ENCODE peak calls at places on chromosomes 2 and 18, in five cellular contexts. L is heart left ventricle, B is spleen, N is aorta, O is lung. J is an unnamed sample. For H3K4me1, the result is how much of the 10 kb centered on the place peaks cover.

GRCh38 chr18:21303913-21304312 is 61.9 kb downstream of the GREB1L start:
- DNase-seq in N (no peak), L (no peak), B (no peak), O (no peak), J (no peak)

GRCh38 chr2:67503066-67503795 is 106.1 kb downstream of the ETAA1 start:
- DNase-seq in L (no peak), B (no peak), N (no peak), O (no peak), J (no peak)

GRCh38 chr2:182949572-182950189 is 83.2 kb upstream of the FRZB start:
- DNase-seq in L (peak), N (peak), O (no peak), B (no peak), J (no peak)

GRCh38 chr2:182496596-182496995 is 69.8 kb upstream of the PDE1A start:
- DNase-seq in O (no peak), B (no peak), L (no peak), N (no peak), J (no peak)

GRCh38 chr2:26495705-26496271 is 17.9 kb upstream of the OTOF start:
- DNase-seq in L (no peak), N (no peak), O (no peak), B (peak), J (no peak)

GRCh38 chr2:16125614-16126125 is 185.3 kb downstream of the MYCN start:
- DNase-seq in L (no peak), O (no peak), B (no peak), N (no peak), J (no peak)

GRCh38 chr2:79189465-79189864 is 29.9 kb upstream of the REG3A start:
- DNase-seq in O (no peak), N (no peak), L (no peak), B (no peak), J (no peak)

GRCh38 chr2:239463541-239464165 is 62.8 kb upstream of the HDAC4 start:
- DNase-seq in O (no peak), N (peak), B (peak), L (no peak), J (peak)

GRCh38 chr2:147623328-147623727 is 221.5 kb upstream of the ACVR2A start:
- DNase-seq in O (no peak), B (no peak), N (no peak), L (no peak), J (no peak)

GRCh38 chr2:189022002-189022401 is 47.8 kb downstream of the COL3A1 start:
- DNase-seq in N (no peak), B (no peak), O (no peak), L (no peak), J (no peak)

GRCh38 chr2:99692785-99693184 is 203.0 kb upstream of the REV1 start:
- DNase-seq in N (no peak), L (no peak), O (no peak), B (no peak), J (no peak)

GRCh38 chr2:222903234-222904220 is 42.7 kb downstream of the ACSL3 start:
- DNase-seq in O (no peak), N (no peak), L (no peak), B (no peak), J (no peak)

GRCh38 chr2:98006378-98006777 is 10.6 kb upstream of the TMEM131 start:
- DNase-seq in O (no peak), L (no peak), B (no peak), N (no peak), J (no peak)

GRCh38 chr18:32081881-32082280 is 9.8 kb upstream of the RNF138 start:
- DNase-seq in B (no peak), O (no peak), N (no peak), L (no peak), J (no peak)

GRCh38 chr18:80171190-80171872 is 62.3 kb downstream of the ADNP2 start:
- DNase-seq in L (peak), B (no peak), O (no peak), N (peak), J (no peak)

GRCh38 chr2:1612391-1613077 is 131.8 kb downstream of the PXDN start:
- DNase-seq in L (no peak), N (peak), O (no peak), B (no peak), J (no peak)

GRCh38 chr18:59715966-59716369 is 18.7 kb upstream of the CCBE1 start:
- DNase-seq in O (no peak), L (no peak), B (no peak), N (no peak), J (no peak)

GRCh38 chr18:37669991-37670534 is 104.5 kb upstream of the CELF4 start:
- DNase-seq in L (no peak), N (no peak), B (no peak), O (peak), J (no peak)

GRCh38 chr2:64837925-64838641 is 151.1 kb upstream of the SLC1A4 start:
- DNase-seq in N (peak), L (no peak), O (no peak), B (peak), J (peak)

GRCh38 chr2:175151791-175152190 is 16.2 kb downstream of the ATF2 start:
- DNase-seq in N (no peak), B (no peak), L (no peak), O (no peak), J (no peak)

GRCh38 chr2:131475831-131476230 is at the start of gene TUBA3D:
- DNase-seq in N (no peak), L (no peak), B (peak), O (no peak), J (peak)

GRCh38 chr2:11417946-11418585 is 47.9 kb downstream of the E2F6 start:
- DNase-seq in B (no peak), L (no peak), O (no peak), N (no peak), J (no peak)

GRCh38 chr2:241379481-241380480 is 23.7 kb downstream of the FARP2 start:
- DNase-seq in O (no peak), L (no peak), B (no peak), N (no peak), J (no peak)

GRCh38 chr2:73174244-73174643 is 28.1 kb upstream of the NOTO start:
- DNase-seq in L (no peak), O (no peak), B (no peak), N (no peak), J (no peak)

GRCh38 chr2:10245021-10245420 is 57.7 kb upstream of the HPCAL1 start:
- DNase-seq in L (peak), B (peak), O (no peak), N (peak), J (no peak)

GRCh38 chr2:9229470-9229820 is 22.8 kb downstream of the ASAP2 start:
- DNase-seq in N (no peak), B (no peak), O (no peak), L (no peak), J (no peak)

GRCh38 chr2:9228781-9229469 is 22.3 kb downstream of the ASAP2 start:
- DNase-seq in N (no peak), O (no peak), B (no peak), L (no peak), J (no peak)

GRCh38 chr2:9228088-9228751 is 21.6 kb downstream of the ASAP2 start:
- DNase-seq in N (no peak), L (no peak), B (no peak), O (no peak), J (no peak)

GRCh38 chr2:9225806-9226205 is 19.2 kb downstream of the ASAP2 start:
- DNase-seq in L (no peak), N (no peak), O (no peak), B (no peak), J (no peak)

DNA sequence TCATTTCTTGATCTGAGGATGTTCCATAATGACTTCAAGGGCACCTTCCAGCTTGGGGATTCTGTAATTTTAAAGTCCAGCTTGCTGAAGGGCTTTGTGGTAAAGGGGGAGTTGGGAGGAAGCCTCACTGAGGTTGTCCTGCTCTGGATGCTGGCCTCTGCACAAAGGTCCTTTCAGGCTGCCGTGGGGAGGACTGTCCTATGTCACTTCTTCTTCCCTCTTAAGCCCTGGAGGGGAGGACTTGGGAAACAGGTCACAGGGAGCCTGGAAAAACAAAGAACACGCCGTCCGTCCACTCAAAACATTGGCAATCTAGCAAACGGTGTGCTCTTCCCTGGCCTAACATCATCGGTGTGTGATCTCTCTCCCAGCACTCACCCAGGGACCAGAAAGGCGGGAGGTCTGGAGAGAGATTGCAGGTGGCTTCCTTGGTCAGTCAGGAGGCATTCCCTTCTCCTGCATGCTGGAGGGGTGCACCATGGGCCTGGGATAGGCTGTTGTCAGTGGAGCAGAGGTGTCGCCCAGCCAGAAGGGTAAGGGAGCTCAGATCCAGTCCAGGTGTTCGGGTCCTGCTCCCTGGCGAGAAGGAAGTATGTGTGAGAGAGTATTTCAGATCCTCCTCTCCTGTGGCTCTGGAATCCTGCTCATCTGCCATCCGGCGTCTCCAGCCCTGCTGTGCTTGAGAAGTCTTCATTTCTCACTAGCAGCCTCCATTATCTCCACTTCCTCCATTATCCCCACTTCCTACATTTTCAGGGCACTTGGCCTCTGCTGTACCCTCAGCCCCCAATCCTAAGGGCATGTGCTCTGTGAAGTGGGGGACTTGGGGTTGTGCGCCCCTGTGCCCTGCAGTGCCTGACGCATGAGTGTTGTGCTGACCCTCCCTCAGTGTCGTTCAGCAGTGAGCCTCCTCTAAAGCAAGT is 20.1 kb downstream of the ASAP2 start:
- DNase-seq in N (no peak), O (no peak), B (no peak), L (no peak), J (no peak)
- H3K4me1 ChIP-seq in N (under half), O (under half), B (under half), L (half or more), J (half or more)

DNA sequence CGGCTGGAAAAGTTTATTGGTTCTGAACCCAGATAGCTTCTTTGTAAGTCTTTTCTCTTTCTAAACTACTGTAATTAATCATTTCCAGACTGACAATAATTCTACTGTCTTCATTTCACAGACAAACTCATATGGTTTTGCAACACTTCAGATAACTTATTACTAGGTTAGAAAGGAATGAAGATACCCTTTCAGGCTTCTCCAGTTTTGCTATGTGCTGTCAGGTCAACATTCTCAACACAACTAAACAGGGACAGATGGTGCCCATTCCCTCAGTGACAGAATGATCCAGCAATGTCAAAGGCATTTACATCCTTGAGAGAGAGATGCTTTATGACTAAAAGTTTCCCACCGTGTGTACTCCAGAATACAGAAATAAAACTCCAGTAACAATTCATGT is 198.4 kb upstream of the ITGA4 start:
- DNase-seq in O (no peak), L (no peak), B (no peak), N (no peak), J (no peak)
- H3K27ac ChIP-seq in O (no peak), L (no peak), B (no peak), N (no peak), J (no peak)

GRCh38 chr18:74596959-74597661 is 560 bp upstream of the ZNF407 start:
- DNase-seq in L (peak), N (peak), O (peak), B (peak), J (peak)
- H3K4me1 ChIP-seq in L (under half), N (under half), O (under half), B (under half), J (under half)

DNA sequence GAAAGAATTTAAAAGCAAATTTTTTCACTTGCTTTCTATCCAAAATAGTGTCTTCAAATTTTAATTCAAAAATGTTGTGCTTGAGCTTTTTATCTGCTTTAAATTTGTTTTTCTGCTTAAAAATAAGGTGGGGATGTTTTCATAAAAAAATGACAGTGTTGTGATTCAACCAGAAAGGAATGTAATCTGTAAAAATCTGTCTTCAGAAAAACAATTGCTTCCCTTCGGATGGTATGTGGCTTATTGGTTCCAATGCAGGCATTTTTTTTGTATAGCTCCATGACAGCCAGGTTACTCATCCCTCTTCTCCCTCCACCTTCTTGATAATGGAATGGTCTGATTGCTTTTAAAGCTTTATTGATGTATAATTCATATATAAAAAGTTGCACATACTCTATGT is 363.6 kb upstream of the SPHKAP start:
- DNase-seq in B (no peak), L (no peak), N (no peak), O (no peak), J (no peak)
- H3K27ac ChIP-seq in B (no peak), L (no peak), N (no peak), O (no peak), J (no peak)

GRCh38 chr2:127149384-127149783 is 42.4 kb upstream of the BIN1 start:
- DNase-seq in L (no peak), B (no peak), N (no peak), O (no peak), J (no peak)
- H3K4me1 ChIP-seq in L (under half), B (under half), N (under half), O (under half), J (under half)

GRCh38 chr2:75612862-75613243 is 33.7 kb upstream of the MRPL19 start:
- DNase-seq in L (no peak), N (no peak), B (no peak), O (no peak), J (no peak)
- H3K27ac ChIP-seq in L (no peak), N (no peak), B (no peak), O (no peak), J (no peak)

J was measured in tibial artery.